ENCODE peak calls at places on chromosomes 5 and 9, in eight cellular contexts. One of them, this sample, is unnamed.

GRCh38 chr5:180332051-180332517 is 21.1 kb downstream of the GFPT2 start:
- DNase-seq in sigmoid colon: peak
- DNase-seq in fibroblast of lung: peak
- DNase-seq in upper lobe of right lung: no peak
- DNase-seq in Peyer's patch: no peak
- DNase-seq in uterus: no peak
- DNase-seq in A549: peak
- DNase-seq in H9: peak
- DNase-seq in this sample: no peak

GRCh38 chr5:67163231-67163756 is 33.3 kb downstream of the CD180 start:
- DNase-seq in H9: peak
- DNase-seq in Peyer's patch: no peak
- DNase-seq in sigmoid colon: no peak
- DNase-seq in upper lobe of right lung: no peak
- DNase-seq in fibroblast of lung: no peak
- DNase-seq in uterus: no peak
- DNase-seq in A549: no peak
- DNase-seq in this sample: no peak

GRCh38 chr5:2375796-2376195 is 375.7 kb downstream of the IRX2 start:
- DNase-seq in H9: no peak
- DNase-seq in Peyer's patch: no peak
- DNase-seq in A549: no peak
- DNase-seq in uterus: no peak
- DNase-seq in sigmoid colon: no peak
- DNase-seq in fibroblast of lung: no peak
- DNase-seq in upper lobe of right lung: no peak
- DNase-seq in this sample: no peak

GRCh38 chr5:179080724-179081123 is 20.6 kb downstream of the ZNF354C start:
- DNase-seq in H9: no peak
- DNase-seq in upper lobe of right lung: no peak
- DNase-seq in A549: no peak
- DNase-seq in sigmoid colon: no peak
- DNase-seq in Peyer's patch: no peak
- DNase-seq in uterus: no peak
- DNase-seq in fibroblast of lung: no peak
- DNase-seq in this sample: no peak

GRCh38 chr5:170809551-170809950 is 26.0 kb downstream of the GABRP start:
- DNase-seq in A549: peak
- DNase-seq in sigmoid colon: no peak
- DNase-seq in fibroblast of lung: peak
- DNase-seq in Peyer's patch: no peak
- DNase-seq in H9: peak
- DNase-seq in upper lobe of right lung: no peak
- DNase-seq in uterus: no peak
- DNase-seq in this sample: no peak

GRCh38 chr9:119164716-119165115 is 204.5 kb downstream of the BRINP1 start:
- DNase-seq in A549: no peak
- DNase-seq in fibroblast of lung: no peak
- DNase-seq in uterus: no peak
- DNase-seq in H9: no peak
- DNase-seq in upper lobe of right lung: no peak
- DNase-seq in Peyer's patch: no peak
- DNase-seq in sigmoid colon: no peak
- DNase-seq in this sample: no peak

GRCh38 chr5:124277767-124278536 is 468.5 kb downstream of the ZNF608 start:
- DNase-seq in fibroblast of lung: no peak
- DNase-seq in upper lobe of right lung: no peak
- DNase-seq in sigmoid colon: no peak
- DNase-seq in Peyer's patch: no peak
- DNase-seq in H9: no peak
- DNase-seq in A549: no peak
- DNase-seq in uterus: no peak
- DNase-seq in this sample: no peak

GRCh38 chr9:86589273-86589672 is 235.1 kb upstream of the TUT7 start:
- DNase-seq in A549: peak
- DNase-seq in H9: peak
- DNase-seq in upper lobe of right lung: no peak
- DNase-seq in fibroblast of lung: no peak
- DNase-seq in uterus: no peak
- DNase-seq in Peyer's patch: no peak
- DNase-seq in sigmoid colon: no peak
- DNase-seq in this sample: no peak

GRCh38 chr5:761206-761771 is 23.2 kb downstream of the ZDHHC11B start:
- DNase-seq in Peyer's patch: no peak
- DNase-seq in upper lobe of right lung: peak
- DNase-seq in H9: no peak
- DNase-seq in fibroblast of lung: no peak
- DNase-seq in sigmoid colon: peak
- DNase-seq in uterus: no peak
- DNase-seq in A549: no peak
- DNase-seq in this sample: no peak

GRCh38 chr5:80184235-80185023 is 71.4 kb downstream of the SERINC5 start:
- DNase-seq in upper lobe of right lung: peak
- DNase-seq in uterus: no peak
- DNase-seq in H9: peak
- DNase-seq in fibroblast of lung: no peak
- DNase-seq in Peyer's patch: no peak
- DNase-seq in A549: peak
- DNase-seq in sigmoid colon: no peak
- DNase-seq in this sample: no peak

GRCh38 chr5:95393279-95393678 is 2.1 kb downstream of the FAM81B start:
- DNase-seq in H9: no peak
- DNase-seq in Peyer's patch: no peak
- DNase-seq in fibroblast of lung: no peak
- DNase-seq in uterus: no peak
- DNase-seq in sigmoid colon: no peak
- DNase-seq in upper lobe of right lung: no peak
- DNase-seq in A549: no peak
- DNase-seq in this sample: no peak

GRCh38 chr5:97405941-97406340 is 222.9 kb upstream of the RIOK2 start:
- DNase-seq in uterus: no peak
- DNase-seq in upper lobe of right lung: no peak
- DNase-seq in sigmoid colon: no peak
- DNase-seq in fibroblast of lung: no peak
- DNase-seq in H9: no peak
- DNase-seq in A549: no peak
- DNase-seq in Peyer's patch: no peak
- DNase-seq in this sample: no peak

DNA sequence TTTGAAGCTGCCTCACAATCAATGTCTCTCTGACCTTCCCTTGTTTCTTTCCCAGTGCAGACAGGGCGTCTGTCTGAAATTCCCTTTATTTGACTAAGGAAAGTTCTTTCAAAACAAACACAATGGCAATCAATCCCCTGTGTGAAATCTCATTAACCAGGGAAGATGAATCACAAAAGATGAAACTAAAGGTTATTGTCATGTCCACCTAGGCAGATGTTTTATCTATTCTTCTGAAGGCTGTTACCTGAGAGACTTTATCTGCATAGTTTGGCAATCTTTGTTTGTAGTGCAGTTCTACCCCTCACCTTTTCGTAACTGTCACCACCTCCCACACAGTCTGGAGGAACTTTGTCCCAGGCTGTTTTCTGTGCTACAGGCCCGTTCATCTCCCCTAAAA is 217.5 kb upstream of the RIOK2 start:
- DNase-seq in H9: no peak
- DNase-seq in Peyer's patch: no peak
- DNase-seq in upper lobe of right lung: no peak
- DNase-seq in A549: no peak
- DNase-seq in sigmoid colon: no peak
- DNase-seq in fibroblast of lung: no peak
- DNase-seq in uterus: no peak
- DNase-seq in this sample: no peak
- H3K27ac ChIP-seq in H9: peak
- H3K27ac ChIP-seq in Peyer's patch: no peak
- H3K27ac ChIP-seq in upper lobe of right lung: no peak
- H3K27ac ChIP-seq in A549: no peak
- H3K27ac ChIP-seq in sigmoid colon: no peak
- H3K27ac ChIP-seq in fibroblast of lung: no peak
- H3K27ac ChIP-seq in uterus: no peak
- H3K27ac ChIP-seq in this sample: no peak

GRCh38 chr5:172871982-172872381 is 37.9 kb downstream of the ERGIC1 start:
- DNase-seq in Peyer's patch: no peak
- DNase-seq in upper lobe of right lung: no peak
- DNase-seq in fibroblast of lung: peak
- DNase-seq in uterus: no peak
- DNase-seq in sigmoid colon: no peak
- DNase-seq in H9: no peak
- DNase-seq in A549: no peak
- DNase-seq in this sample: peak

GRCh38 chr5:172872997-172873491 is 39.0 kb downstream of the ERGIC1 start:
- DNase-seq in Peyer's patch: no peak
- DNase-seq in sigmoid colon: peak
- DNase-seq in A549: no peak
- DNase-seq in H9: no peak
- DNase-seq in uterus: peak
- DNase-seq in upper lobe of right lung: no peak
- DNase-seq in fibroblast of lung: peak
- DNase-seq in this sample: peak

GRCh38 chr5:172873513-172873912 is 39.5 kb downstream of the ERGIC1 start:
- DNase-seq in sigmoid colon: no peak
- DNase-seq in uterus: peak
- DNase-seq in A549: no peak
- DNase-seq in H9: no peak
- DNase-seq in upper lobe of right lung: no peak
- DNase-seq in fibroblast of lung: no peak
- DNase-seq in Peyer's patch: no peak
- DNase-seq in this sample: no peak

GRCh38 chr5:172875372-172876279 is 41.6 kb downstream of the ERGIC1 start:
- DNase-seq in Peyer's patch: no peak
- DNase-seq in H9: no peak
- DNase-seq in uterus: no peak
- DNase-seq in A549: no peak
- DNase-seq in upper lobe of right lung: no peak
- DNase-seq in sigmoid colon: no peak
- DNase-seq in fibroblast of lung: peak
- DNase-seq in this sample: no peak

DNA sequence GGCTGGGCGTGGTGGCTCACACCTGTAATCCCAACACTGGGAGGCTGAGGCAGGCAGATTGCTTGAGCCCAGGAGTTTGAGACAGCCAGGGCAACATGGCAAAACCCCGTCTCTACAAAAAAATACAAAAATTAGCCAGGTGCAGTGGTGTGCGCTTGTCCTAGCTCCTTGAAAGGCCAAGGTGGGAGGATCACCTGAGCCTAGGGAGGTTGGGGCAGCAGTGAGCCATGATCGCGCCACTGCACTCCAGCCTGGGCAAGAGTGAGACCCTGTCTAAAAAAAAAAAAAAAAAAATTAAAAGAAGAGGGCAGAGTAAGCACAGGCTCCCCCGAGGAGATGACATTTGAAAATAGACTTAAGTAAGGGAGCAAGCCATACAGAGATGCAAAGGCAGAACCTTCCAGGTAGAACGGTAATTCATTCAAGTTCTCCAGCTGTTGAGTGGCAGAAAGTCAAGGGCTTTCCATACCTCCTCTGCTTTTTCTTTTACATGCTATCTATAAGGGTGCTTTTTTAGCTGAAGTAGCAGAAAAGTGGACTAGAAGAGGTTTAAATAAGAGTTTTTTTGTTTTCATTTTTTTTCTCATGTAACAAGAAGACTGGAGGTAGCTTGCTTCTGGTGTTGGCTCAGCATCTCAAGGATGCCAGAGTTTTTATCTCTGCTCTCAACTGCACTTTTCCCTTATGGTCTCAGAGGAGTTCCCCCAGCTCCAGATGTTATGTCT is 40.8 kb downstream of the ERGIC1 start:
- DNase-seq in H9: no peak
- DNase-seq in upper lobe of right lung: no peak
- DNase-seq in fibroblast of lung: no peak
- DNase-seq in A549: no peak
- DNase-seq in Peyer's patch: no peak
- DNase-seq in uterus: no peak
- DNase-seq in sigmoid colon: no peak
- DNase-seq in this sample: no peak
- H3K27ac ChIP-seq in H9: no peak
- H3K27ac ChIP-seq in upper lobe of right lung: no peak
- H3K27ac ChIP-seq in fibroblast of lung: no peak
- H3K27ac ChIP-seq in A549: peak
- H3K27ac ChIP-seq in Peyer's patch: no peak
- H3K27ac ChIP-seq in uterus: peak
- H3K27ac ChIP-seq in sigmoid colon: peak
- H3K27ac ChIP-seq in this sample: no peak

GRCh38 chr9:4297151-4297794 is 2.6 kb downstream of the GLIS3 start:
- DNase-seq in upper lobe of right lung: peak
- DNase-seq in Peyer's patch: peak
- DNase-seq in A549: peak
- DNase-seq in H9: peak
- DNase-seq in fibroblast of lung: peak
- DNase-seq in sigmoid colon: peak
- DNase-seq in uterus: peak
- DNase-seq in this sample: peak
- H3K27ac ChIP-seq in upper lobe of right lung: peak
- H3K27ac ChIP-seq in Peyer's patch: peak
- H3K27ac ChIP-seq in A549: peak
- H3K27ac ChIP-seq in H9: no peak
- H3K27ac ChIP-seq in fibroblast of lung: peak
- H3K27ac ChIP-seq in sigmoid colon: peak
- H3K27ac ChIP-seq in uterus: peak
- H3K27ac ChIP-seq in this sample: peak

DNA sequence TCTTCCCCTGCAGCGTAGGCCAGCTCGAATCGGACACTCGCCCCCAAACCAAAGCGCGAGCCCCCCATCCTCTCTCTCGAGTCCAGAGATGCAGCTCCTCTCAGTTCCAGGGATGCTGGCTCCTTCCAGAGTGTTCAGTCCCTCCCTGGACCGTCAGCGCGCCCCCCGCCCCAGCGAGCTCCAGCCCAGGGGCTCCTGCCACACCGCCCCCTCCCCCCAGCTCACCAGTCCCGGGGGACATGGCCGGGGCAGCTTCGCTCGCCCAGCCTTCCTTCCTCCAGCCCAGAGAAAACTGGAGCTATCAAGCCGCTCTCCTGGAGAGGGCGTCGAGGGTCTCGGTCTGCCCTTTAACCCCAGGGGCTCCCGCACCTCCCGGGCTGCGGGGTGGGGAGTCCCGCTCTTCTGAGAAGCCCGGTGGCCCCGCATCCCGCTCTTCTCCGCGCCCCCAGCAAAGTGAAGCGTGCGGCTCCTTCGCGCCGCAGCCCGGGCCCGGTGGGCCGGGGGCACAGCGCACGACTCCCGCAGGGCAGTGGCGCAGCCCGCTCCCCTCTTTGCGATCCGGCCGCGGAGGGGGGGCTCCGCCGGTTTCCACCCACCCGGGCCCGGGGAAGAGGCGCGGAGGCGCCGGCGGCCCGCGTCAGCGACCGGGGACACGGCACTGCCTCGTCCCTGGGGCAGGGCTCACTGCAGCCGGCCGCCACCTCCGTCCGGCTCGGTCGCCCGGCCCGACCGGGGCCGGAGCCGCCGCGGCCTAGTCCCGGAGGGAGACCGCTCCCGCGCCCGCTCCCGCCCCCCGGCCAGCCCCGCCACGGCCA is 585 bp downstream of the MIER3 start:
- DNase-seq in H9: peak
- DNase-seq in A549: peak
- DNase-seq in sigmoid colon: peak
- DNase-seq in Peyer's patch: peak
- DNase-seq in uterus: peak
- DNase-seq in fibroblast of lung: peak
- DNase-seq in upper lobe of right lung: peak
- DNase-seq in this sample: peak
- H3K27ac ChIP-seq in H9: no peak
- H3K27ac ChIP-seq in A549: peak
- H3K27ac ChIP-seq in sigmoid colon: peak
- H3K27ac ChIP-seq in Peyer's patch: peak
- H3K27ac ChIP-seq in uterus: peak
- H3K27ac ChIP-seq in fibroblast of lung: peak
- H3K27ac ChIP-seq in upper lobe of right lung: peak
- H3K27ac ChIP-seq in this sample: peak

This sample was measured in testis.